ENCODE peak calls at places on chromosomes 11 and 22, in four cellular contexts. A, W, B and Z are unnamed samples.

GRCh38 chr11:68541983-68542382 is 81.4 kb downstream of the PPP6R3 start:
- DNase-seq in B (peak; percentile 28), W (no peak), A (no peak), Z (no peak)

GRCh38 chr11:71373791-71374454 is 74.3 kb downstream of the DHCR7 start:
- DNase-seq in A (no peak), W (no peak), B (no peak), Z (no peak)

GRCh38 chr11:97937501-97937900 is 1083.2 kb upstream of the CNTN5 start:
- DNase-seq in W (no peak), A (peak; percentile 46), B (peak; percentile 78), Z (no peak)

GRCh38 chr11:3139086-3139440 is 26.0 kb downstream of the OSBPL5 start:
- DNase-seq in B (no peak), A (no peak), W (no peak), Z (no peak)

GRCh38 chr11:75576445-75577049 is 14.5 kb downstream of the SERPINH1 start:
- DNase-seq in W (peak; percentile 70), B (peak; percentile 79), A (peak; percentile 82), Z (no peak)

GRCh38 chr22:21937041-21937820 is 15.4 kb downstream of the PPM1F start:
- DNase-seq in W (peak; percentile 65), A (no peak), B (no peak), Z (no peak)

GRCh38 chr22:32986773-32987050 is 71.5 kb downstream of the SYN3 start:
- DNase-seq in A (no peak), B (peak; percentile 19), W (no peak), Z (no peak)

GRCh38 chr11:78000193-78000592 is 5.7 kb upstream of the INTS4 start:
- DNase-seq in B (peak; percentile 70), A (peak; percentile 88), W (peak; percentile 26), Z (no peak)

GRCh38 chr22:38135133-38135706 is 24.7 kb upstream of the BAIAP2L2 start:
- DNase-seq in W (no peak), B (peak; percentile 86), A (peak; percentile 83), Z (no peak)

GRCh38 chr22:49395617-49396016 is 432.1 kb downstream of the BRD1 start:
- DNase-seq in A (no peak), B (no peak), W (no peak), Z (peak; percentile 40)

GRCh38 chr22:19748139-19748538 is 12.4 kb upstream of the TBX1 start:
- DNase-seq in W (no peak), B (no peak), A (no peak), Z (no peak)

GRCh38 chr11:126547161-126547560 is 191.7 kb downstream of the ST3GAL4 start:
- DNase-seq in W (no peak), B (peak; percentile 90), A (peak; percentile 35), Z (no peak)

GRCh38 chr11:1880746-1881441 is 10.8 kb downstream of the PRR33 start:
- DNase-seq in A (no peak), B (no peak), W (no peak), Z (no peak)

GRCh38 chr22:50698546-50698945 is 25.9 kb downstream of the SHANK3 start:
- DNase-seq in B (no peak), W (no peak), A (no peak), Z (no peak)

GRCh38 chr11:132008872-132009271 is 638.5 kb downstream of the NTM start:
- DNase-seq in B (no peak), A (no peak), W (no peak), Z (no peak)

GRCh38 chr11:2137202-2138071 is 1.8 kb downstream of the IGF2 start:
- DNase-seq in A (peak; percentile 78), W (peak; percentile 37), B (peak; percentile 43), Z (no peak)

GRCh38 chr11:563066-563811 is 2.5 kb downstream of the RASSF7 start:
- DNase-seq in A (no peak), B (no peak), W (no peak), Z (no peak)

GRCh38 chr11:57638005-57638760 is 11.5 kb downstream of the YPEL4 start:
- DNase-seq in B (peak; percentile 85), W (peak; percentile 80), A (peak; percentile 89), Z (no peak)

GRCh38 chr22:45804986-45805325 is 133.3 kb downstream of the ATXN10 start:
- DNase-seq in W (no peak), A (peak; percentile 96), B (peak; percentile 99), Z (no peak)

GRCh38 chr11:606245-606644 is 9.5 kb downstream of the IRF7 start:
- DNase-seq in B (peak; percentile 72), W (peak; percentile 80), A (peak; percentile 76), Z (no peak)

GRCh38 chr11:78022397-78023396 is at the start of gene KCTD14:
- DNase-seq in A (peak; percentile 35), W (peak; percentile 70), B (no peak), Z (no peak)

GRCh38 chr11:122434786-122435185 is 220.7 kb upstream of the UBASH3B start:
- DNase-seq in B (no peak), W (no peak), A (no peak), Z (no peak)

GRCh38 chr22:37519268-37520195 is at the start of gene CARD10:
- DNase-seq in W (no peak), A (peak; percentile 44), B (peak; percentile 19), Z (no peak)

GRCh38 chr22:36734171-36735058 is 30.9 kb upstream of the CACNG2 start:
- DNase-seq in B (peak; percentile 74), W (no peak), A (peak; percentile 34), Z (peak; percentile 61)

GRCh38 chr11:77267910-77268309 is 33.6 kb downstream of the GDPD4 start:
- DNase-seq in A (no peak), W (no peak), B (peak; percentile 86), Z (no peak)

GRCh38 chr11:71428861-71429435 is 19.2 kb downstream of the DHCR7 start:
- DNase-seq in B (no peak), W (no peak), A (peak; percentile 90), Z (no peak)

GRCh38 chr11:113242767-113243397 is 71.5 kb upstream of the TTC12 start:
- DNase-seq in W (no peak), A (peak; percentile 81), B (peak; percentile 70), Z (no peak)

GRCh38 chr11:13448876-13449275 is 14.1 kb downstream of the BTBD10 start:
- DNase-seq in A (peak; percentile 85), W (no peak), B (peak; percentile 44), Z (no peak)

GRCh38 chr22:33806191-33806590 is 114.1 kb downstream of the LARGE1 start:
- DNase-seq in A (no peak), W (no peak), B (no peak), Z (no peak)

GRCh38 chr11:35897019-35897418 is 46.8 kb upstream of the LDLRAD3 start:
- DNase-seq in A (peak; percentile 25), W (no peak), B (no peak), Z (no peak)

GRCh38 chr11:108224366-108224765 is 1.5 kb downstream of the ATM start:
- DNase-seq in B (no peak), W (no peak), A (no peak), Z (no peak)

GRCh38 chr22:19810381-19811141 is 44.1 kb downstream of the GNB1L start:
- DNase-seq in A (peak; percentile 70), W (no peak), B (peak; percentile 96), Z (no peak)

GRCh38 chr22:30434775-30435315 is 9.3 kb downstream of the MTFP1 start:
- DNase-seq in W (no peak), A (no peak), B (no peak), Z (no peak)

GRCh38 chr22:30433227-30433626 is 7.7 kb downstream of the MTFP1 start:
- DNase-seq in W (no peak), B (no peak), A (no peak), Z (no peak)

GRCh38 chr22:30436196-30436595 is 10.6 kb downstream of the MTFP1 start:
- DNase-seq in A (no peak), W (no peak), B (no peak), Z (no peak)

GRCh38 chr22:30433773-30434172 is 8.2 kb downstream of the MTFP1 start:
- DNase-seq in W (no peak), B (no peak), A (no peak), Z (no peak)

GRCh38 chr22:30435674-30436126 is 10.1 kb downstream of the MTFP1 start:
- DNase-seq in W (peak; percentile 44), B (no peak), A (no peak), Z (peak; percentile 21)
- TF ChIP-seq CTCF in W (no peak), B (no peak), A (no peak), Z (no peak)

GRCh38 chr11:44574620-44575287 is 9.3 kb downstream of the CD82 start:
- DNase-seq in B (peak; percentile 98), W (peak; percentile 72), A (peak; percentile 92), Z (no peak)
- TF ChIP-seq CTCF in B (no peak), W (no peak), A (no peak), Z (no peak)

DNA sequence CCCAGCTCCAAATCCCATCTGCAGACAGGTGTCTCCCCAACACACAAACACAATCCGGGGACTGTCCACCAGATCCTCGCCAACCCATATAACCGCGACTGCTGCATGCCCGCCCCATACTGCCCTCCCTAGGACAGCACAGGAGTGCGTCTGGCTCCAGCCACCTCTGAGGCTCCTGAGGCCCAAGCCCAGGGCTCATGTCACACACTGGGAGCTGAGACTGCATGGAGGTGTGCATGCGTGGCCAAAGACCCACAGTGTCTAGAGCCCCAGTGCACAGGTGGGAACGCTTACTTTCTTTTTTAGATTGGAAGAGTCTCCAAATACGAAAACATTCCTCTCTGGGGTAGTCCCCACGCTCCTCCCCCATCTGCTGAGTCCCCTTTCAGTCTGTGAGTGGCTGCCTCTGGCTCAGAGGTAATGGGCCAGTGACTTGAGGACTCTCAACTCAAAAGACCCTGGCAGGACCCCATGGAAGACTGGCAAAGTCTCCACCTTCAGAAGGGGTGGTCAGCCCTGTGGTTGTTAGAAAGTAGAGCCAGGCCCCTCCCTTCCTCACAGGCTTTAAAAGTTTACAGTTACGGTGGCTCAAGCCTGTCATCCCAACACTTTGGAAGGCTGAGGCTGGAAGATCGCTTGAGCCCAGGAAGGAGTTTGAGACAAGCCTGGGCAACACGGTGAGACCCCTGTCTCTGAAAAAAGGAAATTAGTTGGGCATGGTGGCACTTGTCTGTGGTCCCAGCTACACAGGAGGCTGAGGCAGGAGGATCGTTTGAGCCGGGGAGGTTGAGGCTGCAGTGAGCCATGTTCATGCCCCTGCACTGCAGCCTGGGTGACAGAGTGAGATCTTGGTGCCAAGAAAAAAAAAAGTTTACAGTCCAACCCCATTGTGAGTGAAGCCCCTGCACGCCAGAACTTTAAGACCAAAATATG is 2.3 kb downstream of the CBX7 start:
- DNase-seq in B (no peak), W (no peak), A (no peak), Z (no peak)
- TF ChIP-seq CTCF in B (no peak), W (no peak), A (no peak), Z (no peak)

GRCh38 chr11:10514210-10514609 is 26.8 kb downstream of the RNF141 start:
- DNase-seq in W (no peak), B (no peak), A (peak; percentile 48), Z (no peak)
- TF ChIP-seq CTCF in W (no peak), B (peak; percentile 24), A (peak; percentile 34), Z (peak; percentile 42)

DNA sequence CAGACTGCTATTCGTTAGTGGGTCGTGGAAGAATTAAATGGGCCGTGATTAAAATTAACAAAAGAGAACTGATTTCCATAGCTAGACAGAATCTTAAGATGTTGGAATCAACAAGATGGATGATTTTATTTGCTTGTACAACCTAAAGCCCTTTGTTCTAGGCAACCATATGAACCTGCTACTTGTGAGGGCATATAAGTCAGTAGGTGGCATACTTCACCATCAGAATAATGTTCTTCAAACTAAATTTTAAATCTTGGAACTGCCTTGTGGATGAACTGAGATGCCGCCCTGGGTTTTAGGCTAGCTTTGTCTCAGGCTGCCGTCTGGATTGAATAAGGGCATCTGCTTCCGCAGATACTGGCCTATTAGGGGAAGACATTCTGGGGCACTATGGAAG is 40.9 kb downstream of the CSRP3 start:
- DNase-seq in W (no peak), A (peak; percentile 14), B (peak; percentile 5), Z (no peak)
- TF ChIP-seq CTCF in W (no peak), A (no peak), B (no peak), Z (no peak)